ENCODE peak calls at places on chromosomes 16 and 17, in five cellular contexts. U, P, M, K and Z are unnamed samples.

GRCh38 chr17:39080416-39081179 is 70.8 kb downstream of the PLXDC1 start:
- DNase-seq in U (no peak), P (no peak), M (no peak), K (no peak), Z (no peak)

GRCh38 chr16:87076950-87077749 is 240.0 kb downstream of the C16orf95 start:
- DNase-seq in U (no peak), P (no peak), M (no peak), K (no peak), Z (no peak)

GRCh38 chr16:85593503-85594195 is 19.5 kb upstream of the GSE1 start:
- DNase-seq in U (peak), P (no peak), M (no peak), K (no peak), Z (peak)

GRCh38 chr16:4179020-4179419 is 62.8 kb upstream of the ADCY9 start:
- DNase-seq in U (no peak), P (no peak), M (no peak), K (no peak), Z (no peak)

GRCh38 chr16:80973991-80974390 is 32.7 kb downstream of the CMC2 start:
- DNase-seq in U (no peak), P (no peak), M (no peak), K (no peak), Z (no peak)

GRCh38 chr17:77999413-78000173 is 41.1 kb downstream of the TNRC6C start:
- DNase-seq in U (no peak), P (no peak), M (no peak), K (no peak), Z (no peak)

GRCh38 chr16:28140788-28141618 is 70.8 kb downstream of the XPO6 start:
- DNase-seq in U (no peak), P (peak), M (peak), K (no peak), Z (no peak)

GRCh38 chr17:50266384-50267073 is 7.7 kb upstream of the TMEM92 start:
- DNase-seq in U (no peak), P (no peak), M (no peak), K (peak), Z (no peak)

GRCh38 chr16:2856061-2856670 is 1.8 kb downstream of the PRSS22 start:
- DNase-seq in U (no peak), P (peak), M (no peak), K (no peak), Z (peak)

GRCh38 chr16:659618-660017 is 8.3 kb upstream of the RHOT2 start:
- DNase-seq in U (no peak), P (no peak), M (no peak), K (no peak), Z (no peak)

GRCh38 chr17:42894283-42895184 is 6.1 kb upstream of the G6PC1 start:
- DNase-seq in U (no peak), P (no peak), M (no peak), K (no peak), Z (no peak)

GRCh38 chr17:81688616-81689015 is 4.8 kb downstream of the HGS start:
- DNase-seq in U (no peak), P (no peak), M (no peak), K (no peak), Z (no peak)

GRCh38 chr16:354971-355441 is 2.5 kb upstream of the AXIN1 start:
- DNase-seq in U (no peak), P (peak), M (peak), K (no peak), Z (no peak)

GRCh38 chr16:4769306-4769638 is 2.3 kb upstream of the ZNF500 start:
- DNase-seq in U (no peak), P (no peak), M (no peak), K (no peak), Z (no peak)

GRCh38 chr17:37698132-37698615 is 46.7 kb downstream of the HNF1B start:
- DNase-seq in U (no peak), P (no peak), M (no peak), K (peak), Z (no peak)

GRCh38 chr17:2712300-2713043 is 908 bp upstream of the CLUH start:
- DNase-seq in U (no peak), P (no peak), M (no peak), K (no peak), Z (no peak)

GRCh38 chr16:50463581-50464324 is 84.4 kb upstream of the NKD1 start:
- DNase-seq in U (no peak), P (no peak), M (no peak), K (no peak), Z (no peak)

GRCh38 chr17:7750321-7750821 is 32.8 kb downstream of the DNAH2 start:
- DNase-seq in U (no peak), P (no peak), M (no peak), K (peak), Z (no peak)

GRCh38 chr17:77645441-77646430 is 312.8 kb upstream of the TNRC6C start:
- DNase-seq in U (no peak), P (peak), M (no peak), K (no peak), Z (no peak)

GRCh38 chr17:9360610-9361571 is 214.7 kb downstream of the STX8 start:
- DNase-seq in U (no peak), P (no peak), M (no peak), K (peak), Z (no peak)

GRCh38 chr17:77323413-77324171 is 182.8 kb downstream of the SEC14L1 start:
- DNase-seq in U (no peak), P (no peak), M (no peak), K (no peak), Z (no peak)

GRCh38 chr17:35752471-35752870 is 568 bp downstream of the GAS2L2 start:
- DNase-seq in U (no peak), P (no peak), M (no peak), K (no peak), Z (peak)

GRCh38 chr16:82983390-82983789 is 356.6 kb downstream of the CDH13 start:
- DNase-seq in U (no peak), P (no peak), M (no peak), K (no peak), Z (no peak)

GRCh38 chr16:57305159-57305811 is 20.8 kb upstream of the PLLP start:
- DNase-seq in U (no peak), P (no peak), M (no peak), K (no peak), Z (no peak)

GRCh38 chr16:25006504-25007055 is 8.6 kb downstream of the ARHGAP17 start:
- DNase-seq in U (no peak), P (no peak), M (no peak), K (no peak), Z (no peak)

GRCh38 chr16:15775209-15775608 is 81.6 kb downstream of the MYH11 start:
- DNase-seq in U (no peak), P (no peak), M (no peak), K (no peak), Z (no peak)

GRCh38 chr17:68053237-68054030 is 17.9 kb downstream of the KPNA2 start:
- DNase-seq in U (no peak), P (no peak), M (no peak), K (no peak), Z (no peak)

GRCh38 chr16:87963400-87963799 is 12.2 kb downstream of the BANP start:
- DNase-seq in U (no peak), P (peak), M (no peak), K (no peak), Z (no peak)